ENCODE peak calls at places on chromosomes 1 and 21, in nine cellular contexts. One of them, this sample, is unnamed.

GRCh38 chr1:47684964-47685762 is 247.3 kb downstream of the FOXD2 start:
- DNase-seq in CD8-positive, alpha-beta T cell: no peak
- DNase-seq in Peyer's patch: no peak
- DNase-seq in retinal pigment epithelial cell: no peak
- DNase-seq in cardiac fibroblast: no peak
- DNase-seq in AG10803: no peak
- DNase-seq in adrenal gland: peak
- DNase-seq in astrocyte of the spinal cord: peak
- DNase-seq in HL-60: no peak
- DNase-seq in this sample: no peak

GRCh38 chr21:33850401-33850800 is 65.2 kb downstream of the ATP5PO start:
- DNase-seq in CD8-positive, alpha-beta T cell: no peak
- DNase-seq in Peyer's patch: no peak
- DNase-seq in retinal pigment epithelial cell: no peak
- DNase-seq in cardiac fibroblast: no peak
- DNase-seq in AG10803: no peak
- DNase-seq in adrenal gland: no peak
- DNase-seq in astrocyte of the spinal cord: no peak
- DNase-seq in HL-60: no peak
- DNase-seq in this sample: no peak

GRCh38 chr1:168155910-168156309 is 19.2 kb upstream of the GPR161 start:
- DNase-seq in CD8-positive, alpha-beta T cell: no peak
- DNase-seq in Peyer's patch: no peak
- DNase-seq in retinal pigment epithelial cell: no peak
- DNase-seq in cardiac fibroblast: no peak
- DNase-seq in AG10803: no peak
- DNase-seq in adrenal gland: no peak
- DNase-seq in astrocyte of the spinal cord: no peak
- DNase-seq in HL-60: no peak
- DNase-seq in this sample: no peak

GRCh38 chr1:116020668-116021272 is 44.5 kb downstream of the SLC22A15 start:
- DNase-seq in CD8-positive, alpha-beta T cell: no peak
- DNase-seq in Peyer's patch: peak
- DNase-seq in retinal pigment epithelial cell: peak
- DNase-seq in cardiac fibroblast: peak
- DNase-seq in AG10803: peak
- DNase-seq in adrenal gland: peak
- DNase-seq in astrocyte of the spinal cord: peak
- DNase-seq in HL-60: peak
- DNase-seq in this sample: peak

GRCh38 chr1:25031601-25031965 is 101.5 kb upstream of the RUNX3 start:
- DNase-seq in CD8-positive, alpha-beta T cell: no peak
- DNase-seq in Peyer's patch: no peak
- DNase-seq in retinal pigment epithelial cell: no peak
- DNase-seq in cardiac fibroblast: no peak
- DNase-seq in AG10803: no peak
- DNase-seq in adrenal gland: no peak
- DNase-seq in astrocyte of the spinal cord: peak
- DNase-seq in HL-60: no peak
- DNase-seq in this sample: no peak

GRCh38 chr1:202615501-202616354 is 94.5 kb downstream of the SYT2 start:
- DNase-seq in CD8-positive, alpha-beta T cell: no peak
- DNase-seq in Peyer's patch: peak
- DNase-seq in retinal pigment epithelial cell: no peak
- DNase-seq in cardiac fibroblast: peak
- DNase-seq in AG10803: peak
- DNase-seq in adrenal gland: peak
- DNase-seq in astrocyte of the spinal cord: peak
- DNase-seq in HL-60: peak
- DNase-seq in this sample: peak

GRCh38 chr1:174153085-174153824 is 6.1 kb upstream of the RABGAP1L start:
- DNase-seq in CD8-positive, alpha-beta T cell: no peak
- DNase-seq in Peyer's patch: no peak
- DNase-seq in retinal pigment epithelial cell: no peak
- DNase-seq in cardiac fibroblast: no peak
- DNase-seq in AG10803: no peak
- DNase-seq in adrenal gland: no peak
- DNase-seq in astrocyte of the spinal cord: no peak
- DNase-seq in HL-60: no peak
- DNase-seq in this sample: peak

GRCh38 chr1:178686407-178686806 is 38.6 kb upstream of the RALGPS2 start:
- DNase-seq in CD8-positive, alpha-beta T cell: no peak
- DNase-seq in Peyer's patch: no peak
- DNase-seq in retinal pigment epithelial cell: no peak
- DNase-seq in cardiac fibroblast: no peak
- DNase-seq in AG10803: no peak
- DNase-seq in adrenal gland: no peak
- DNase-seq in astrocyte of the spinal cord: no peak
- DNase-seq in HL-60: no peak
- DNase-seq in this sample: no peak

GRCh38 chr1:15948600-15949452 is 27.1 kb downstream of the ZBTB17 start:
- DNase-seq in CD8-positive, alpha-beta T cell: no peak
- DNase-seq in Peyer's patch: peak
- DNase-seq in retinal pigment epithelial cell: peak
- DNase-seq in cardiac fibroblast: peak
- DNase-seq in AG10803: peak
- DNase-seq in adrenal gland: peak
- DNase-seq in astrocyte of the spinal cord: peak
- DNase-seq in HL-60: no peak
- DNase-seq in this sample: peak

GRCh38 chr1:19639999-19640362 is 4.1 kb upstream of the NBL1 start:
- DNase-seq in CD8-positive, alpha-beta T cell: no peak
- DNase-seq in Peyer's patch: peak
- DNase-seq in retinal pigment epithelial cell: no peak
- DNase-seq in cardiac fibroblast: no peak
- DNase-seq in AG10803: peak
- DNase-seq in adrenal gland: no peak
- DNase-seq in astrocyte of the spinal cord: peak
- DNase-seq in HL-60: no peak
- DNase-seq in this sample: peak

GRCh38 chr1:53015508-53015860 is 46.5 kb upstream of the PODN start:
- DNase-seq in CD8-positive, alpha-beta T cell: no peak
- DNase-seq in Peyer's patch: no peak
- DNase-seq in retinal pigment epithelial cell: no peak
- DNase-seq in cardiac fibroblast: no peak
- DNase-seq in AG10803: no peak
- DNase-seq in adrenal gland: no peak
- DNase-seq in astrocyte of the spinal cord: no peak
- DNase-seq in HL-60: no peak
- DNase-seq in this sample: no peak

GRCh38 chr1:247386217-247386616 is 29.8 kb upstream of the NLRP3 start:
- DNase-seq in CD8-positive, alpha-beta T cell: no peak
- DNase-seq in Peyer's patch: no peak
- DNase-seq in retinal pigment epithelial cell: no peak
- DNase-seq in cardiac fibroblast: no peak
- DNase-seq in AG10803: no peak
- DNase-seq in adrenal gland: no peak
- DNase-seq in astrocyte of the spinal cord: no peak
- DNase-seq in HL-60: no peak
- DNase-seq in this sample: no peak

GRCh38 chr1:161502181-161502580 is 3.1 kb upstream of the FCGR2A start:
- DNase-seq in CD8-positive, alpha-beta T cell: no peak
- DNase-seq in Peyer's patch: no peak
- DNase-seq in retinal pigment epithelial cell: no peak
- DNase-seq in cardiac fibroblast: no peak
- DNase-seq in AG10803: no peak
- DNase-seq in adrenal gland: no peak
- DNase-seq in astrocyte of the spinal cord: no peak
- DNase-seq in HL-60: no peak
- DNase-seq in this sample: no peak

GRCh38 chr21:44764319-44765230 is 37.0 kb downstream of the UBE2G2 start:
- DNase-seq in CD8-positive, alpha-beta T cell: no peak
- DNase-seq in Peyer's patch: no peak
- DNase-seq in retinal pigment epithelial cell: no peak
- DNase-seq in cardiac fibroblast: no peak
- DNase-seq in AG10803: no peak
- DNase-seq in adrenal gland: no peak
- DNase-seq in astrocyte of the spinal cord: no peak
- DNase-seq in HL-60: no peak
- DNase-seq in this sample: no peak

GRCh38 chr1:63935148-63935547 is 161.3 kb downstream of the ROR1 start:
- DNase-seq in CD8-positive, alpha-beta T cell: no peak
- DNase-seq in Peyer's patch: no peak
- DNase-seq in retinal pigment epithelial cell: no peak
- DNase-seq in cardiac fibroblast: peak
- DNase-seq in AG10803: no peak
- DNase-seq in adrenal gland: no peak
- DNase-seq in astrocyte of the spinal cord: no peak
- DNase-seq in HL-60: no peak
- DNase-seq in this sample: no peak

GRCh38 chr21:31604591-31605190 is 54.8 kb upstream of the SOD1 start:
- DNase-seq in CD8-positive, alpha-beta T cell: peak
- DNase-seq in Peyer's patch: peak
- DNase-seq in retinal pigment epithelial cell: no peak
- DNase-seq in cardiac fibroblast: peak
- DNase-seq in AG10803: peak
- DNase-seq in adrenal gland: peak
- DNase-seq in astrocyte of the spinal cord: peak
- DNase-seq in HL-60: peak
- DNase-seq in this sample: peak

GRCh38 chr1:228938248-228938891 is 203.1 kb downstream of the RHOU start:
- DNase-seq in CD8-positive, alpha-beta T cell: no peak
- DNase-seq in Peyer's patch: peak
- DNase-seq in retinal pigment epithelial cell: no peak
- DNase-seq in cardiac fibroblast: no peak
- DNase-seq in AG10803: no peak
- DNase-seq in adrenal gland: peak
- DNase-seq in astrocyte of the spinal cord: peak
- DNase-seq in HL-60: no peak
- DNase-seq in this sample: no peak

GRCh38 chr21:31927872-31928476 is 55.2 kb downstream of the HUNK start:
- DNase-seq in CD8-positive, alpha-beta T cell: no peak
- DNase-seq in Peyer's patch: no peak
- DNase-seq in retinal pigment epithelial cell: no peak
- DNase-seq in cardiac fibroblast: no peak
- DNase-seq in AG10803: no peak
- DNase-seq in adrenal gland: no peak
- DNase-seq in astrocyte of the spinal cord: no peak
- DNase-seq in HL-60: no peak
- DNase-seq in this sample: no peak

DNA sequence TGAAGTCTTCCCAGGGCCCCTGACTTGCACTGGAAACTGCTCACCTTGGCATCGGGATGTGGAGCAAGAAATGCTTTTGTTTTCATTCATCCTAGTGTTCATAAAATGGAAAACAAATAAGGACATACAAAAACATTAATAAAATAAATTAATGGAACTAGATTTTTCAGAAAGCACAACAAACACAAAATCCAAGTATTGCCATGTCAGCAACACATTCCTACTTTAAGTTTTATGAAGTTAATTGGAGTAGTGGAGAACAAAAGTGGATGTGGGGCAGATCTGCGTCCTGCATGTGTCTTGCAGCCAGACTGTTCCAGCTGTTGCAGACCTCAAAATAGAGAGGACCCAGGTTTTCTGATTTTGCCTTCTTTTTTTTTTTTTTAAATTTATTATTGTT is 32.9 kb downstream of the PRMT2 start:
- DNase-seq in CD8-positive, alpha-beta T cell: no peak
- DNase-seq in Peyer's patch: no peak
- DNase-seq in retinal pigment epithelial cell: no peak
- DNase-seq in cardiac fibroblast: no peak
- DNase-seq in AG10803: no peak
- DNase-seq in adrenal gland: no peak
- DNase-seq in astrocyte of the spinal cord: no peak
- DNase-seq in HL-60: no peak
- DNase-seq in this sample: no peak
- H3K4me3 ChIP-seq in CD8-positive, alpha-beta T cell: no peak
- H3K4me3 ChIP-seq in Peyer's patch: no peak
- H3K4me3 ChIP-seq in retinal pigment epithelial cell: peak
- H3K4me3 ChIP-seq in cardiac fibroblast: peak
- H3K4me3 ChIP-seq in AG10803: peak
- H3K4me3 ChIP-seq in adrenal gland: no peak
- H3K4me3 ChIP-seq in astrocyte of the spinal cord: peak
- H3K4me3 ChIP-seq in HL-60: no peak
- H3K4me3 ChIP-seq in this sample: peak

GRCh38 chr1:85198864-85199263 is 2.0 kb downstream of the SYDE2 start:
- DNase-seq in CD8-positive, alpha-beta T cell: no peak
- DNase-seq in Peyer's patch: no peak
- DNase-seq in retinal pigment epithelial cell: no peak
- DNase-seq in cardiac fibroblast: no peak
- DNase-seq in AG10803: no peak
- DNase-seq in adrenal gland: no peak
- DNase-seq in astrocyte of the spinal cord: peak
- DNase-seq in HL-60: no peak
- DNase-seq in this sample: no peak
- H3K4me3 ChIP-seq in CD8-positive, alpha-beta T cell: no peak
- H3K4me3 ChIP-seq in Peyer's patch: peak
- H3K4me3 ChIP-seq in retinal pigment epithelial cell: peak
- H3K4me3 ChIP-seq in cardiac fibroblast: no peak
- H3K4me3 ChIP-seq in AG10803: no peak
- H3K4me3 ChIP-seq in adrenal gland: no peak
- H3K4me3 ChIP-seq in astrocyte of the spinal cord: no peak
- H3K4me3 ChIP-seq in HL-60: no peak
- H3K4me3 ChIP-seq in this sample: peak

DNA sequence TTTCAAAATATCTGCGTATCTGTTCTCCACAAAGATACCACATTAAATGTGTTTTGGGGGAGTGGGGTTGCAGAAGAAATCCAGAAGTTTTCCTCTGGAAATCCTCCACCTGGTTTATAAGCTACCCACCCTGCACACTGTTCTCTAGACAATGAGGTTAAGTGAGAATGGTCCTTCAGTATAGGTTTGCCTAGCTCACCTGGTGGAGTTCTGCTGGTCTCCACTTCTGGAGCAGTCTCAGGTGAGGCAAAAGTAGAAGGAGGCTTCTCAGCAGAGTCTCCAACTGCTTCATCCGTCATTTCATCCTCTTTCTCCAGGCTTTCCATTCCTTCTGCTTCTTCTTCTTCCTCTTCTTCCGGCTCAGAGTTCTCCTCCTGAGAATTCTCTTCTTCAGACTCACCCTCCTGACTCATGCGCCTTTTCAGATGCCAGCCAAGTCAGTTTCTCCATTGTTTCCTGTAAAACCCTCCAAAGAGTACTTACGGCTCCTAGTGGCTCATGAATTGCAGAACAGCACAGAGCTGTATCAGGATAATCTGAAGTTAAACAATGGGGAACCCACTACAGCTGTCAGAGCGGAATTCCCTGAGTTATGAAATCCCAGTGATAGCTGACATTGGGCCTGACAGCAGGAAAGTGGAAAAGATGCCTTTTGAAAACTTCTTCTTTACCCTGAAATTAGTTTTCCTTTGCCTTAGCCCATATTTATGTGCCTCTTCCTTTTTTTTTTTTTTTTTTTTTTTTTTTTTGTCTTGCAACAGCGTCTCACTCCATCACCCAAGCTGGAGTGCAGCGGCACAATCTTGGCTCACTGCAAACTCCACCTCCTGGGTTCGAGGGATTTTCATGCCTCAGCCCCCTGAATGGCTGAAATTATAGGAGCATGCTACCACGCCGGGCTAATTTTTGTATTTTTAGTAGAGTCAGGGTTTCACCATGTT is 38.5 kb downstream of the MSTO1 start:
- DNase-seq in CD8-positive, alpha-beta T cell: no peak
- DNase-seq in Peyer's patch: peak
- DNase-seq in retinal pigment epithelial cell: peak
- DNase-seq in cardiac fibroblast: peak
- DNase-seq in AG10803: peak
- DNase-seq in adrenal gland: peak
- DNase-seq in astrocyte of the spinal cord: peak
- DNase-seq in HL-60: peak
- DNase-seq in this sample: peak
- H3K4me3 ChIP-seq in CD8-positive, alpha-beta T cell: no peak
- H3K4me3 ChIP-seq in Peyer's patch: peak
- H3K4me3 ChIP-seq in retinal pigment epithelial cell: peak
- H3K4me3 ChIP-seq in cardiac fibroblast: peak
- H3K4me3 ChIP-seq in AG10803: peak
- H3K4me3 ChIP-seq in adrenal gland: no peak
- H3K4me3 ChIP-seq in astrocyte of the spinal cord: peak
- H3K4me3 ChIP-seq in HL-60: no peak
- H3K4me3 ChIP-seq in this sample: peak

GRCh38 chr1:230113605-230114241 is 46.7 kb downstream of the GALNT2 start:
- DNase-seq in CD8-positive, alpha-beta T cell: no peak
- DNase-seq in Peyer's patch: no peak
- DNase-seq in retinal pigment epithelial cell: peak
- DNase-seq in cardiac fibroblast: peak
- DNase-seq in AG10803: peak
- DNase-seq in adrenal gland: peak
- DNase-seq in astrocyte of the spinal cord: peak
- DNase-seq in HL-60: no peak
- DNase-seq in this sample: peak
- H3K4me3 ChIP-seq in CD8-positive, alpha-beta T cell: no peak
- H3K4me3 ChIP-seq in Peyer's patch: no peak
- H3K4me3 ChIP-seq in retinal pigment epithelial cell: no peak
- H3K4me3 ChIP-seq in cardiac fibroblast: peak
- H3K4me3 ChIP-seq in AG10803: no peak
- H3K4me3 ChIP-seq in adrenal gland: no peak
- H3K4me3 ChIP-seq in astrocyte of the spinal cord: no peak
- H3K4me3 ChIP-seq in HL-60: no peak
- H3K4me3 ChIP-seq in this sample: peak

This sample was measured in adipocyte.